ENCODE peak calls at places on chromosomes 13 and 19, in seven cellular contexts. D, C, L, R, H, B and N are unnamed samples.
A peak's percentile ranks its signal among the peaks of the same experiment; 100 is the strongest.

GRCh38 chr13:36337938-36338337 is 8.3 kb downstream of the SPART start:
- DNase-seq in L (no peak), H (no peak), R (no peak), D (no peak), C (no peak), B (no peak), N (no peak)

GRCh38 chr13:30409911-30410704 is 12.2 kb upstream of the UBE2L5 start:
- DNase-seq in B (no peak), R (no peak), C (no peak), H (peak; percentile 82), D (no peak), L (no peak), N (no peak)

GRCh38 chr19:791605-792360 is 5.5 kb upstream of the PTBP1 start:
- DNase-seq in R (no peak), C (no peak), D (no peak), H (peak; percentile 40), L (no peak), B (no peak), N (no peak)

GRCh38 chr19:28553005-28553404 is 659.9 kb downstream of the UQCRFS1 start:
- DNase-seq in L (no peak), D (no peak), C (no peak), R (no peak), H (no peak), B (no peak), N (no peak)

GRCh38 chr13:24693862-24694471 is 13.8 kb downstream of the ATP12A start:
- DNase-seq in H (peak; percentile 60), B (no peak), R (no peak), L (no peak), C (no peak), D (peak; percentile 92), N (peak; percentile 69)

GRCh38 chr13:67416047-67416925 is 186.2 kb upstream of the PCDH9 start:
- DNase-seq in D (peak; percentile 67), B (no peak), H (peak; percentile 54), L (no peak), C (no peak), R (no peak), N (peak; percentile 94)

GRCh38 chr13:113851826-113852535 is 11.9 kb downstream of the GAS6 start:
- DNase-seq in B (no peak), L (no peak), R (peak; percentile 78), C (no peak), H (no peak), D (no peak), N (no peak)

GRCh38 chr19:38666662-38667448 is 19.4 kb downstream of the ACTN4 start:
- DNase-seq in L (no peak), C (no peak), H (peak; percentile 85), D (peak; percentile 49), R (no peak), B (no peak), N (peak; percentile 73)

GRCh38 chr19:33189453-33189852 is 4.7 kb upstream of the LRP3 start:
- DNase-seq in B (no peak), L (no peak), H (no peak), D (no peak), C (no peak), R (no peak), N (no peak)

GRCh38 chr19:1942078-1942933 is 1.3 kb downstream of the CSNK1G2 start:
- DNase-seq in C (peak; percentile 71), H (peak; percentile 72), B (peak; percentile 31), R (peak; percentile 95), D (peak; percentile 55), L (peak; percentile 48), N (peak; percentile 84)

GRCh38 chr19:21902596-21902995 is 66.6 kb upstream of the ZNF43 start:
- DNase-seq in R (no peak), B (no peak), H (no peak), C (no peak), D (no peak), L (no peak), N (no peak)

GRCh38 chr13:109228211-109228610 is 558.2 kb downstream of the IRS2 start:
- DNase-seq in B (no peak), L (no peak), D (no peak), R (no peak), H (no peak), C (no peak), N (no peak)

GRCh38 chr19:50427997-50428425 is 4.7 kb upstream of the MYBPC2 start:
- DNase-seq in C (no peak), B (no peak), D (no peak), H (peak; percentile 93), R (peak; percentile 97), L (peak; percentile 37), N (peak; percentile 42)

GRCh38 chr13:37716796-37717195 is 118.2 kb upstream of the POSTN start:
- DNase-seq in C (no peak), H (peak; percentile 12), B (no peak), L (no peak), D (peak; percentile 23), R (no peak), N (no peak)

GRCh38 chr13:94849254-94849653 is 136.9 kb upstream of the SOX21 start:
- DNase-seq in H (no peak), C (no peak), L (no peak), R (no peak), B (no peak), D (peak; percentile 65), N (no peak)